ENCODE peak calls at places on chromosomes 5 and 9, in nine cellular contexts. F is fibroblast of mammary gland, X is HepG2, P is fibroblast of lung, A is colonic mucosa, I is fibroblast of the aortic adventitia, S is lower lobe of right lung, R is transverse colon, W is HFF-Myc. Y is an unnamed sample.

GRCh38 chr5:102911973-102912372 is 156.9 kb downstream of the PAM start:
- DNase-seq in A (no peak), P (peak; percentile 74), X (no peak), S (no peak), W (peak; percentile 49), I (peak; percentile 88), F (peak; percentile 78), R (no peak), Y (no peak)

GRCh38 chr9:17462869-17463464 is 115.9 kb upstream of the SH3GL2 start:
- DNase-seq in X (peak; percentile 31), F (peak; percentile 76), R (peak; percentile 14), A (peak; percentile 29), S (no peak), W (peak; percentile 31), P (peak; percentile 81), I (peak; percentile 80), Y (no peak)

GRCh38 chr5:139571966-139572365 is 10.8 kb downstream of the UBE2D2 start:
- DNase-seq in F (no peak), R (no peak), P (no peak), S (no peak), W (no peak), I (peak; percentile 63), A (no peak), X (no peak), Y (no peak)

GRCh38 chr5:178464431-178465048 is 125.7 kb downstream of the COL23A1 start:
- DNase-seq in S (no peak), A (no peak), X (no peak), W (no peak), I (no peak), P (no peak), R (no peak), F (no peak), Y (no peak)

GRCh38 chr5:96657068-96657467 is 5.1 kb upstream of the CAST start:
- DNase-seq in W (peak; percentile 90), R (peak; percentile 56), F (peak; percentile 96), A (peak; percentile 70), X (peak; percentile 12), I (peak; percentile 92), S (no peak), P (peak; percentile 94), Y (no peak)

GRCh38 chr5:167358868-167359492 is 932.5 kb upstream of the WWC1 start:
- DNase-seq in R (no peak), I (no peak), X (no peak), S (no peak), A (no peak), W (no peak), F (no peak), P (no peak), Y (no peak)

GRCh38 chr9:133715295-133715865 is 22.8 kb downstream of the SARDH start:
- DNase-seq in P (peak; percentile 41), A (no peak), X (no peak), S (no peak), F (peak; percentile 67), W (no peak), I (no peak), R (no peak), Y (peak; percentile 87)

GRCh38 chr9:98075332-98075805 is 18.8 kb downstream of the NANS start:
- DNase-seq in P (peak; percentile 72), W (no peak), F (peak; percentile 95), I (peak; percentile 77), X (no peak), S (no peak), R (no peak), A (peak; percentile 47), Y (no peak)

GRCh38 chr5:149151717-149152116 is 10.4 kb downstream of the ABLIM3 start:
- DNase-seq in X (no peak), P (peak; percentile 49), F (peak; percentile 56), A (no peak), W (no peak), S (no peak), R (no peak), I (no peak), Y (no peak)
- TF ChIP-seq CTCF in X (peak; percentile 49), P (peak; percentile 36), F (peak; percentile 36), A (no peak), W (peak; percentile 47), S (peak; percentile 9), R (no peak), I (peak; percentile 30), Y (peak; percentile 51)

GRCh38 chr5:171162165-171162564 is 146.9 kb upstream of the TLX3 start:
- DNase-seq in X (no peak), A (no peak), S (no peak), F (no peak), I (no peak), P (no peak), R (no peak), W (no peak), Y (no peak)

GRCh38 chr5:171157775-171158174 is 151.3 kb upstream of the TLX3 start:
- DNase-seq in W (no peak), R (no peak), I (no peak), X (no peak), A (no peak), F (no peak), S (no peak), P (no peak), Y (no peak)

GRCh38 chr5:171166766-171167165 is 142.3 kb upstream of the TLX3 start:
- DNase-seq in S (no peak), W (no peak), F (no peak), A (no peak), I (no peak), R (no peak), X (no peak), P (no peak), Y (no peak)

GRCh38 chr5:171158581-171158980 is 150.5 kb upstream of the TLX3 start:
- DNase-seq in A (no peak), X (no peak), F (no peak), S (no peak), I (no peak), W (no peak), R (no peak), P (no peak), Y (no peak)

GRCh38 chr5:171162602-171163001 is 146.4 kb upstream of the TLX3 start:
- DNase-seq in X (no peak), P (peak; percentile 17), F (peak; percentile 18), A (no peak), W (no peak), S (no peak), R (no peak), I (no peak), Y (no peak)
- TF ChIP-seq CTCF in X (peak; percentile 32), P (peak; percentile 62), F (peak; percentile 56), A (peak; percentile 11), W (peak; percentile 56), S (no peak), R (no peak), I (peak; percentile 11), Y (peak; percentile 66)

DNA sequence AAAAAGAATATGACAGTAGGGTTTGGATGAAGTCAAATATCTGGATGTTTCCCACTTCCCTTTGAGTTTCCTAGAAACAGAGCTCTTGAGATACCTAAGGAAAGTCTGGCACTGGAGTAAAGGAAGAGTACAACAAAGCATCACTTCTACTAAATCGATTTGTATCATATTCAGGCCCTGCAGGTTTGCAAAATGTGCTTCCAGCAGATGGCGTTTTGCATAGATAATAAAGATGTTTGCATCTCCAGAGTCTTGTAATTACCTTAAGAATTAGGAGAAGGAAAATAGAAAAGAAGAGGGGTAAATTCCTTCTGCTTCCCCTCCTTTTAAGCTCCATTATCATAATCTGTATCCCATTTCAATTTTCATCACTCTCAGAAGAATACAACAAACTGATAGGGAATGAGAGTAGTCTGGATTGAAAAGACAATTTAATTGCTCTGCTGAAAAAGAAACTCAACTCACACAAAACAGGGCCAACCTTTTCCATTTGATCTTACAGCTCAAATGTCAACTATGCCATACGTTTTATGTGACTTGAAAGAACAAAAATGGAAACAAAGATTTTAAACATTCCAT is 380.4 kb downstream of the PTPRD start:
- DNase-seq in I (peak; percentile 2), F (peak; percentile 19), P (peak; percentile 58), A (no peak), R (no peak), S (no peak), X (no peak), W (no peak), Y (no peak)
- TF ChIP-seq CTCF in I (peak; percentile 34), F (peak; percentile 21), P (peak; percentile 59), A (no peak), R (no peak), S (no peak), X (no peak), W (no peak), Y (peak; percentile 55)

DNA sequence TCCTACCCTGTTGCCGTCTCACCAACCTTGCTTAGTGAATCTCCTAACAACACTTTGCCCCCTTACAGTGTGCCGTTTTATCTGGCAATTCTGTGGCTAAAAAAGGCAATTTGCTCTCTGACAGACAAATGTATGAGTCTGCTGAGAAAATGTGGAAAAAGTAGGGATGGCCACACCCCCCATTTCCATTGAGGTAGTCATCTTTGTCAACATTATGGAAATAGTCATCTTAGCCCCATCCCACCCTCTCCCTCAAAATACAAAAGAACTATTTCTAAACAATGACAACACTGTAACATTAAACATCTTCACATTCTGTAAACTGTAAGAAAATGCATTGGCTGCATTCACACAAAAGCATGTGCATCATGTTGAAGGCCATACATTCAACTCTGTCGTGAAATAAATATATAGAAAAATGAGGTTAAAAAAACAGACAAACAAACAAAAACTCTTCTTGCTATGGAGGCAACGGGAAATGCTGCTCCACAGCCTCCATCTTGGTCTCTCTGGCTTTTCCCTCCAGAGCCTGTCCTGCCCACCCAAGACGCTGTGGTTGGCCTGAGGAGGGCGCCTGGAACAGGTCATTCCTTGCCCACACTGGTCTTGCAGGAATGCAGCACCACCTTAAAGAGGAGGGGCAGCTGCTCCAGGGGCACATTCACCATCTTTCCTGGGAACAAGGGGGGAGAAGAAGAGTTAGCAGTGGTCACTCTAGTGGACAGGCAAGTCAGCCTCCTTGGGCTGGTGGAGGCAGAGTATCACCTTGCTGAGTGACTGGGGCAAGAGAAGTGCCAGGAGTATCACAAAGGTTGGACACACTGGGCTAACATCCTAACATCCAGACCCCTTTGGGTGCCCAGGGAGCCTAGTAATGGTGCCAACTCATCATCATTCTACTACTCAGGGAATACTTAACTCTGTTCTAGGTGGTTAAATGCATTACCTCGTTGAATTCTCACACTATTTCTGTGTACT is 15.2 kb upstream of the NR5A1 start:
- DNase-seq in R (no peak), I (no peak), A (no peak), P (no peak), W (no peak), F (no peak), X (no peak), S (no peak), Y (no peak)
- TF ChIP-seq CTCF in R (no peak), I (no peak), A (no peak), P (no peak), W (no peak), F (no peak), X (peak; percentile 21), S (no peak), Y (no peak)